ENCODE peak calls at places on chromosome 15, in four cellular contexts. One of them, this sample, is unnamed.
A peak's percentile ranks its signal among the peaks of the same experiment; 100 is the strongest.

GRCh38 chr15:67422296-67422695 is 98.6 kb upstream of the C15orf61 start:
- DNase-seq in HepG2: no peak
- DNase-seq in K562: no peak
- DNase-seq in WTC11: no peak
- DNase-seq in this sample: peak; percentile 33

GRCh38 chr15:31434418-31435255 is 108.0 kb downstream of the KLF13 start:
- DNase-seq in K562: no peak
- DNase-seq in HepG2: no peak
- DNase-seq in WTC11: no peak
- DNase-seq in this sample: no peak

GRCh38 chr15:42133892-42134502 is 22.4 kb downstream of the PLA2G4F start:
- DNase-seq in WTC11: peak; percentile 90
- DNase-seq in K562: peak; percentile 68
- DNase-seq in HepG2: peak; percentile 52
- DNase-seq in this sample: peak; percentile 54

GRCh38 chr15:85100186-85100937 is 118.7 kb downstream of the PDE8A start:
- DNase-seq in WTC11: no peak
- DNase-seq in HepG2: no peak
- DNase-seq in K562: no peak
- DNase-seq in this sample: no peak

GRCh38 chr15:89469331-89470107 is 26.9 kb downstream of the RHCG start:
- DNase-seq in HepG2: no peak
- DNase-seq in K562: no peak
- DNase-seq in WTC11: no peak
- DNase-seq in this sample: no peak

GRCh38 chr15:55255714-55256113 is 33.9 kb downstream of the RAB27A start:
- DNase-seq in HepG2: no peak
- DNase-seq in K562: no peak
- DNase-seq in WTC11: no peak
- DNase-seq in this sample: no peak

GRCh38 chr15:69784808-69785550 is 312.7 kb downstream of the TLE3 start:
- DNase-seq in WTC11: no peak
- DNase-seq in HepG2: no peak
- DNase-seq in K562: no peak
- DNase-seq in this sample: no peak

GRCh38 chr15:70923311-70924080 is 30.9 kb downstream of the LRRC49 start:
- DNase-seq in K562: no peak
- DNase-seq in HepG2: no peak
- DNase-seq in WTC11: no peak
- DNase-seq in this sample: no peak

GRCh38 chr15:81308260-81308659 is 15.7 kb downstream of the STARD5 start:
- DNase-seq in HepG2: no peak
- DNase-seq in WTC11: no peak
- DNase-seq in K562: no peak
- DNase-seq in this sample: no peak

GRCh38 chr15:68383161-68384074 is 48.5 kb downstream of the ITGA11 start:
- DNase-seq in HepG2: peak; percentile 39
- DNase-seq in K562: peak; percentile 74
- DNase-seq in WTC11: peak; percentile 11
- DNase-seq in this sample: peak; percentile 68

GRCh38 chr15:74812533-74812932 is at the start of gene LMAN1L:
- DNase-seq in WTC11: no peak
- DNase-seq in HepG2: no peak
- DNase-seq in K562: no peak
- DNase-seq in this sample: no peak

GRCh38 chr15:53307952-53308624 is 451.4 kb downstream of the WDR72 start:
- DNase-seq in K562: no peak
- DNase-seq in HepG2: no peak
- DNase-seq in WTC11: peak; percentile 20
- DNase-seq in this sample: peak; percentile 49

GRCh38 chr15:69760890-69761568 is 308.4 kb downstream of the RPLP1 start:
- DNase-seq in K562: no peak
- DNase-seq in WTC11: no peak
- DNase-seq in HepG2: peak; percentile 48
- DNase-seq in this sample: peak; percentile 37

GRCh38 chr15:48566669-48567068 is 78.8 kb downstream of the FBN1 start:
- DNase-seq in WTC11: no peak
- DNase-seq in HepG2: no peak
- DNase-seq in K562: no peak
- DNase-seq in this sample: no peak

GRCh38 chr15:48858401-48858800 is 19.5 kb upstream of the EID1 start:
- DNase-seq in HepG2: no peak
- DNase-seq in WTC11: no peak
- DNase-seq in K562: peak; percentile 31
- DNase-seq in this sample: peak; percentile 9

GRCh38 chr15:49415638-49416037 is 7.4 kb upstream of the FGF7 start:
- DNase-seq in HepG2: no peak
- DNase-seq in K562: no peak
- DNase-seq in WTC11: no peak
- DNase-seq in this sample: no peak

GRCh38 chr15:78691167-78691872 is 50.3 kb upstream of the CHRNB4 start:
- DNase-seq in WTC11: no peak
- DNase-seq in HepG2: no peak
- DNase-seq in K562: no peak
- DNase-seq in this sample: no peak

GRCh38 chr15:83846847-83847246 is 192.9 kb downstream of the ADAMTSL3 start:
- DNase-seq in K562: no peak
- DNase-seq in WTC11: no peak
- DNase-seq in HepG2: no peak
- DNase-seq in this sample: no peak

GRCh38 chr15:52527196-52527897 is 1.3 kb downstream of the MYO5A start:
- DNase-seq in WTC11: no peak
- DNase-seq in HepG2: no peak
- DNase-seq in K562: no peak
- DNase-seq in this sample: no peak

GRCh38 chr15:85754993-85755392 is 39.7 kb downstream of the KLHL25 start:
- DNase-seq in HepG2: no peak
- DNase-seq in WTC11: no peak
- DNase-seq in K562: no peak
- DNase-seq in this sample: no peak

GRCh38 chr15:70088887-70089691 is 8.6 kb downstream of the TLE3 start:
- DNase-seq in WTC11: peak; percentile 29
- DNase-seq in HepG2: no peak
- DNase-seq in K562: no peak
- DNase-seq in this sample: no peak

GRCh38 chr15:70748281-70748747 is 15.0 kb downstream of the UACA start:
- DNase-seq in K562: no peak
- DNase-seq in WTC11: no peak
- DNase-seq in HepG2: no peak
- DNase-seq in this sample: no peak

GRCh38 chr15:69559440-69560215 is 107.0 kb downstream of the RPLP1 start:
- DNase-seq in WTC11: no peak
- DNase-seq in HepG2: no peak
- DNase-seq in K562: no peak
- DNase-seq in this sample: no peak

GRCh38 chr15:99059010-99059981 is 45.6 kb upstream of the SYNM start:
- DNase-seq in WTC11: peak; percentile 76
- DNase-seq in HepG2: peak; percentile 65
- DNase-seq in K562: peak; percentile 75
- DNase-seq in this sample: peak; percentile 78

GRCh38 chr15:31977812-31978662 is 52.3 kb upstream of the CHRNA7 start:
- DNase-seq in K562: peak; percentile 71
- DNase-seq in HepG2: peak; percentile 16
- DNase-seq in WTC11: peak; percentile 88
- DNase-seq in this sample: peak; percentile 62

GRCh38 chr15:56369234-56369633 is 4.0 kb downstream of the TEX9 start:
- DNase-seq in HepG2: no peak
- DNase-seq in K562: no peak
- DNase-seq in WTC11: no peak
- DNase-seq in this sample: no peak

GRCh38 chr15:62895139-62895866 is 147.2 kb upstream of the TPM1 start:
- DNase-seq in HepG2: peak; percentile 30
- DNase-seq in WTC11: no peak
- DNase-seq in K562: no peak
- DNase-seq in this sample: peak; percentile 91

GRCh38 chr15:74221399-74222230 is 14.5 kb upstream of the CCDC33 start:
- DNase-seq in HepG2: no peak
- DNase-seq in K562: no peak
- DNase-seq in WTC11: no peak
- DNase-seq in this sample: no peak

GRCh38 chr15:38035701-38036100 is 101.3 kb downstream of the TMCO5A start:
- DNase-seq in HepG2: no peak
- DNase-seq in WTC11: no peak
- DNase-seq in K562: no peak
- DNase-seq in this sample: no peak

GRCh38 chr15:85702321-85703230 is 92.1 kb downstream of the KLHL25 start:
- DNase-seq in HepG2: no peak
- DNase-seq in WTC11: no peak
- DNase-seq in K562: no peak
- DNase-seq in this sample: no peak

DNA sequence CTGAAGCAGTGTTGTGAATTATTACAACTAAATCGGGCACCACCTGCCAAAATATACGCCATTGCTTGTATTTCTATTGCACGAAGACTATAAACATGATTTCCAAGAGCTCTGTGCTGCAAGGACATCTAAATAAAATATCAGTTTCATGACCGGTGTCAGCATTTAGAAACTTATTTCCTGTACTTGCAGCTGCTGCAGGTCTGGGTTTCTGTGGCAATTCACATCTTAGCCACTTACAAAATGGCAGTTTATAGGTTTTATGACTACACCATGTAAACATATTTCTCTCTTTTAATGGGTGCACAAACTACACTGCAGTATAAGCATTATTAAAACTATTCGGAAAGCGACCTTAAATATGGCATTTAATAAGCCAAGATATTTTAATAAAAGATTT is 359.4 kb downstream of the VPS13C start:
- DNase-seq in WTC11: no peak
- DNase-seq in HepG2: no peak
- DNase-seq in K562: no peak
- DNase-seq in this sample: no peak
- TF ChIP-seq HMGXB4 in WTC11: no peak
- TF ChIP-seq HMGXB4 in HepG2: no peak
- TF ChIP-seq HMGXB4 in K562: no peak
- TF ChIP-seq HMGXB4 in this sample: no peak

DNA sequence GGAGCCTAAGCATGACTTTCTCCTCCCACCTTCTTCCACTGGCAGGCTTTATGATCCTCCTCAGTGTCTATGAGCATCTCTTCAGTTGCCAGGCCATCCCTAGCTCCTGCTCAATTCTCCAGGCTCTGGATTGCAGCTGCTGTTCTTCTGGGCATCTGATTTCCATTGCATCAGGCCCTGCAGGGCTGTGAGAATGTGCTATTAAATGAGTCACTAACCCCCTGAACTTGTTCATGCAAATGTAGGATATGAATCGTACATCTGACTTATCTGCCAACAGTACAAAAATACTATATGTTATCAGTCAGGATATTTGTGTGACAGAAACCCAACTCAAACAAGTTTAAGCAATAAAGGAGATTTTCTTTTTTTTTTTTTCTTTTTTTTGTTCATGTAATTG is 11.9 kb downstream of the GPR176 start:
- DNase-seq in WTC11: no peak
- DNase-seq in K562: no peak
- DNase-seq in HepG2: no peak
- DNase-seq in this sample: no peak
- TF ChIP-seq HMGXB4 in WTC11: no peak
- TF ChIP-seq HMGXB4 in K562: no peak
- TF ChIP-seq HMGXB4 in HepG2: no peak
- TF ChIP-seq HMGXB4 in this sample: no peak

GRCh38 chr15:28260722-28261121 is 61.3 kb downstream of the HERC2 start:
- DNase-seq in HepG2: no peak
- DNase-seq in K562: no peak
- DNase-seq in WTC11: peak; percentile 33
- DNase-seq in this sample: no peak
- TF ChIP-seq HMGXB4 in HepG2: no peak
- TF ChIP-seq HMGXB4 in K562: no peak
- TF ChIP-seq HMGXB4 in WTC11: no peak
- TF ChIP-seq HMGXB4 in this sample: no peak

GRCh38 chr15:45449878-45450277 is 71.5 kb upstream of the GATM start:
- DNase-seq in WTC11: no peak
- DNase-seq in HepG2: no peak
- DNase-seq in K562: no peak
- DNase-seq in this sample: no peak

GRCh38 chr15:45448516-45448915 is 70.2 kb upstream of the GATM start:
- DNase-seq in K562: no peak
- DNase-seq in HepG2: no peak
- DNase-seq in WTC11: no peak
- DNase-seq in this sample: no peak

GRCh38 chr15:45450468-45450867 is 72.1 kb downstream of the SLC30A4 start:
- DNase-seq in WTC11: no peak
- DNase-seq in K562: no peak
- DNase-seq in HepG2: no peak
- DNase-seq in this sample: no peak

GRCh38 chr15:45449387-45449786 is 71.0 kb upstream of the GATM start:
- DNase-seq in WTC11: no peak
- DNase-seq in HepG2: no peak
- DNase-seq in K562: no peak
- DNase-seq in this sample: no peak

GRCh38 chr15:45448066-45448510 is 69.7 kb upstream of the GATM start:
- DNase-seq in K562: no peak
- DNase-seq in WTC11: no peak
- DNase-seq in HepG2: no peak
- DNase-seq in this sample: peak; percentile 24
- TF ChIP-seq HMGXB4 in K562: no peak
- TF ChIP-seq HMGXB4 in WTC11: no peak
- TF ChIP-seq HMGXB4 in HepG2: no peak
- TF ChIP-seq HMGXB4 in this sample: no peak

GRCh38 chr15:43901485-43901884 is 74.7 kb downstream of the WDR76 start:
- DNase-seq in WTC11: no peak
- DNase-seq in K562: no peak
- DNase-seq in HepG2: no peak
- DNase-seq in this sample: no peak

GRCh38 chr15:43899928-43900327 is 73.1 kb downstream of the WDR76 start:
- DNase-seq in WTC11: no peak
- DNase-seq in K562: peak; percentile 65
- DNase-seq in HepG2: no peak
- DNase-seq in this sample: no peak

GRCh38 chr15:43900964-43901363 is 74.2 kb downstream of the WDR76 start:
- DNase-seq in K562: no peak
- DNase-seq in HepG2: no peak
- DNase-seq in WTC11: no peak
- DNase-seq in this sample: no peak

GRCh38 chr15:43905755-43906154 is 79.0 kb downstream of the WDR76 start:
- DNase-seq in WTC11: no peak
- DNase-seq in HepG2: no peak
- DNase-seq in K562: no peak
- DNase-seq in this sample: no peak

DNA sequence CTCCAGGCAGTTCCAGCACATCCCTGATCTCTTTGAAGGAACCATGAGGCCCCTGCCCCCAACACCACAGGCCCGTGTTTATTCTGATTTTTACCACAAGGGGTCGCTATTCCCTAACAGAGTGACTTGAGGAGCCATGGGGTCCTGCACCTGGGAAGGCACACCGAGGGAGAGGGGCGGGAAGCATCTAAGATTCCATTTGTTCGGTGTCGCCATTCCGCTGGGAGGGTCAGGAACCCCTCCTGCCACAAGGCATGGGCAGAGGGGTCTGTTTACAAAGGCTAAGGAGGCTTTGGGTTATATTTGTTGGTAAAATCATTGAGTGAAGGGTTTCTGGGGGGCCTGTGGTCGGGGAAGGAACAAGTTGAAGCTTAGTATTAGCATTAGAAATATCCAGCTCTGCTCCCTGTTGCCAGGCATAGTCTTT is 77.1 kb downstream of the WDR76 start:
- DNase-seq in K562: peak; percentile 87
- DNase-seq in WTC11: peak; percentile 83
- DNase-seq in HepG2: peak; percentile 66
- DNase-seq in this sample: peak; percentile 44
- TF ChIP-seq HMGXB4 in K562: no peak
- TF ChIP-seq HMGXB4 in WTC11: no peak
- TF ChIP-seq HMGXB4 in HepG2: no peak
- TF ChIP-seq HMGXB4 in this sample: no peak